ENCODE peak calls at places on chromosomes 4 and X, in six cellular contexts. F, Q, R, K, T and N are unnamed samples.

GRCh38 chr4:158997660-158998349 is 105.1 kb upstream of the RAPGEF2 start:
- DNase-seq in F (no peak), Q (no peak), R (no peak), K (no peak), T (no peak), N (no peak)

GRCh38 chrX:40473460-40474204 is 107.1 kb upstream of the ATP6AP2 start:
- DNase-seq in F (no peak), Q (no peak), R (no peak), K (no peak), T (no peak), N (no peak)

GRCh38 chr4:140952709-140953108 is 180.6 kb downstream of the RNF150 start:
- DNase-seq in F (no peak), Q (no peak), R (no peak), K (no peak), T (no peak), N (no peak)

GRCh38 chr4:30879841-30880240 is 159.7 kb downstream of the PCDH7 start:
- DNase-seq in F (no peak), Q (no peak), R (no peak), K (no peak), T (no peak), N (no peak)

GRCh38 chr4:121072836-121073362 is 564 bp upstream of the NDNF start:
- DNase-seq in F (peak), Q (peak), R (no peak), K (no peak), T (no peak), N (no peak)

GRCh38 chrX:69321006-69321655 is 155.9 kb upstream of the PJA1 start:
- DNase-seq in F (no peak), Q (no peak), R (no peak), K (no peak), T (no peak), N (no peak)

GRCh38 chr4:184448828-184449227 is 25.5 kb downstream of the IRF2 start:
- DNase-seq in F (no peak), Q (peak), R (no peak), K (no peak), T (no peak), N (no peak)

GRCh38 chr4:147968641-147969040 is 236.8 kb downstream of the ARHGAP10 start:
- DNase-seq in F (no peak), Q (no peak), R (no peak), K (no peak), T (no peak), N (no peak)

GRCh38 chrX:13091111-13091765 is 46.8 kb upstream of the FAM9C start:
- DNase-seq in F (no peak), Q (no peak), R (no peak), K (no peak), T (no peak), N (no peak)

GRCh38 chr4:48016141-48017107 is at the start of the genes CNGA1 and NIPAL1:
- DNase-seq in F (peak), Q (peak), R (peak), K (peak), T (peak), N (peak)

GRCh38 chrX:96770315-96770714 is 85.7 kb downstream of the DIAPH2 start:
- DNase-seq in F (no peak), Q (no peak), R (no peak), K (no peak), T (no peak), N (no peak)

GRCh38 chr4:78661923-78662521 is 110.5 kb downstream of the ANXA3 start:
- DNase-seq in F (no peak), Q (no peak), R (no peak), K (no peak), T (no peak), N (no peak)

GRCh38 chr4:159413252-159413941 is 310.5 kb downstream of the RAPGEF2 start:
- DNase-seq in F (no peak), Q (no peak), R (no peak), K (no peak), T (no peak), N (no peak)

GRCh38 chrX:153537526-153538295 is 20.3 kb downstream of the ATP2B3 start:
- DNase-seq in F (no peak), Q (no peak), R (no peak), K (no peak), T (no peak), N (no peak)

GRCh38 chrX:47232197-47232802 is 509 bp upstream of the USP11 start:
- DNase-seq in F (no peak), Q (no peak), R (no peak), K (no peak), T (no peak), N (no peak)

GRCh38 chr4:2928242-2929155 is 34.7 kb downstream of the NOP14 start:
- DNase-seq in F (no peak), Q (no peak), R (no peak), K (no peak), T (no peak), N (peak)

GRCh38 chr4:183074288-183074990 is 24.6 kb upstream of the WWC2 start:
- DNase-seq in F (no peak), Q (no peak), R (no peak), K (peak), T (no peak), N (no peak)

GRCh38 chr4:139511320-139511719 is 44.7 kb downstream of the SETD7 start:
- DNase-seq in F (no peak), Q (no peak), R (no peak), K (no peak), T (no peak), N (no peak)